ENCODE peak calls at places on chromosome 1, in four cellular contexts. B, N, J and D are unnamed samples.

GRCh38 chr1:5651964-5652751 is 340.1 kb downstream of the NPHP4 start:
- DNase-seq in B (no peak), N (no peak), J (no peak), D (peak)

GRCh38 chr1:28577052-28577678 is 14.9 kb upstream of the RAB42 start:
- DNase-seq in B (no peak), N (no peak), J (no peak), D (peak)

GRCh38 chr1:180815188-180815587 is 97.5 kb upstream of the KIAA1614 start:
- DNase-seq in B (no peak), N (no peak), J (no peak), D (no peak)

GRCh38 chr1:204211021-204211420 is 2.8 kb downstream of the GOLT1A start:
- DNase-seq in B (no peak), N (no peak), J (no peak), D (no peak)

GRCh38 chr1:23417570-23417969 is 7.0 kb downstream of the TCEA3 start:
- DNase-seq in B (no peak), N (no peak), J (no peak), D (no peak)

GRCh38 chr1:245735831-245736530 is 581.2 kb downstream of the KIF26B start:
- DNase-seq in B (no peak), N (peak), J (no peak), D (peak)

GRCh38 chr1:166032901-166033371 is 133.9 kb downstream of the FAM78B start:
- DNase-seq in B (no peak), N (no peak), J (no peak), D (no peak)

GRCh38 chr1:43367026-43367903 is 546 bp downstream of the ELOVL1 start:
- DNase-seq in B (no peak), N (peak), J (peak), D (peak)

GRCh38 chr1:185352067-185352466 is 35.0 kb upstream of the IVNS1ABP start:
- DNase-seq in B (no peak), N (no peak), J (no peak), D (peak)

GRCh38 chr1:35509558-35509957 is 47.6 kb downstream of the KIAA0319L start:
- DNase-seq in B (no peak), N (no peak), J (no peak), D (no peak)

DNA sequence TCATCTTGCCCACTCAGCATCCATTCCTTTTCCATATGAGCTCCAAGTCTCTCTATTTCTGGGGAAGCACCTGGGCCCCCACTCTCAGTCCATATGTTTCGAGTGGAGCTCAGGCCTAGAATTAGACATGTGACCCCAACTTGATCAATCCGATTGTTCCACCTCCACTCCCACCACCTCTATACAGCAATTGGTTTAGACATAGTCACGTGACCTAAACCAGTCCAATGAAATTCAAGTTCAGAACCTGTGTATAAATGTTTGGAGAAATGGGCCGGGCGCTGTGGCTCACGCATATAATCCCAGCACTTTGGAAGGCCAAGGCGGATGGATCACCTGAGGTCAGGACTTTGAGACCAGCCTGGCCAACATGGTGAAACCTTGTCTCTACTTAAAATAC is 29.6 kb upstream of the CLIC4 start:
- DNase-seq in B (no peak), N (no peak), J (no peak), D (no peak)
- H3K27ac ChIP-seq in B (no peak), N (peak), J (no peak), D (peak)

GRCh38 chr1:40133122-40133665 is 28.0 kb upstream of the RLF start:
- DNase-seq in B (no peak), N (no peak), J (no peak), D (no peak)

GRCh38 chr1:40130892-40131291 is 30.3 kb upstream of the RLF start:
- DNase-seq in B (no peak), N (no peak), J (no peak), D (peak)

GRCh38 chr1:40132383-40133121 is 28.6 kb upstream of the RLF start:
- DNase-seq in B (no peak), N (no peak), J (no peak), D (no peak)

GRCh38 chr1:40133839-40134238 is 27.3 kb upstream of the RLF start:
- DNase-seq in B (no peak), N (no peak), J (no peak), D (no peak)
- TF ChIP-seq CTCF in B (no peak), N (no peak), J (no peak), D (peak)

GRCh38 chr1:39085174-39085573 is 59.0 kb downstream of the NDUFS5 start:
- DNase-seq in B (no peak), N (no peak), J (no peak), D (no peak)

GRCh38 chr1:39089811-39090519 is 63.8 kb downstream of the NDUFS5 start:
- DNase-seq in B (no peak), N (no peak), J (no peak), D (no peak)

GRCh38 chr1:39086386-39087108 is 60.4 kb downstream of the NDUFS5 start:
- DNase-seq in B (no peak), N (peak), J (no peak), D (no peak)

GRCh38 chr1:39088658-39089057 is 62.5 kb downstream of the NDUFS5 start:
- DNase-seq in B (no peak), N (no peak), J (no peak), D (no peak)

DNA sequence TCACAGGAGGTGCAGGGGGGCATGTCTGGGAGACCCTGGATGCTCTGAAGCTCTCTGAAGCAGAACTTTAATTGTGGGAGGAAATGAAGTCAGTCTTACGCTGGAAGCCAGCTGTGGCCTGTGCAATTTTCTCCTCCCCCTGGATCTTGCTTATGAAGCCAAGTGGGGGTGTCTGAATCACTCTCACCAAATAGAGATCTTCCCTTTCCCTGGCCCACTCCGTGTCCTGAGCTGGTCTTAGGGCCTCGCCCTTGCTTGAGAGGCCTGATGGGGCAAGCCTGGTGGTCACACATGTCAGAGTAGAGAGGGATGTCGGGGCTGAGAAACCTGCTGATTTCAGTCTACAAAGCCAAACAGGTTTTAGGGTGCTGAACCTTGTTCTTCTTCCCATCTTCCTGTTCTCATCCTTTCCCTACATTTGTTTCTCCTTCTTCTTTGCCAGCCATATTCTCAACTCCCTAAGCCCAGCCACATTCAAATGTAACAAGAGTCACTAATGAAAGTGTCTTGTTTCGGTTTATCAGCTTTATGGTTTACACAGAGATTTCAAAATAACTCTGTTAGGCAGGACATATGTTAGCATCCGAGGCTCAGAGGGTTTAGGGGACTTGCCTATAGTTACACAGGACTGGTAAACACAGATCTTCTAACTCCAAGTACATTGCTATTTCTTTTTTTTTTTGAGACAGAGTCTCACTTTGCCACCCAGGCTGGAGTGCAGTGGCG is 61.1 kb downstream of the NDUFS5 start:
- DNase-seq in B (no peak), N (peak), J (no peak), D (no peak)
- H3K27ac ChIP-seq in B (peak), N (no peak), J (peak), D (no peak)

DNA sequence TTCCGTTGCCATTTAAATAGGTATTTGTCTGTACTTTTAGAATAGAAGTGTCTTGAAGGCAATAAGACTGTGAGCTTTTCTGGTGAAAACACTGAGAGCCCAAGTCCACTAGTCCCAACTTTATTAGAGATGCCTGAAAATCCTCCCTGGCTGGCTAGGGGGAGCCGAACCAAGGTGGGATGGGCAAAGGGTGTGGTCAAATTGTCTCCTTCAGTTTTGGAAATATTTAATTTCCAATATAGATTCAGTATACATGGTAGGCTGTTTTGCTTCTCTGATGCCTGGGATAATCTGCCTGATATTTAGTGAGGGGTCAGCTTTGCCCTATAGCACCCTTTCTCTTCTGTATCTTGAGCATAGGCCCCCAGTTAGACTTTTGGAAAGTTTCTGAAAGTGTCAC is 3.5 kb downstream of the ROR1 start:
- DNase-seq in B (no peak), N (no peak), J (no peak), D (no peak)
- TF ChIP-seq CTCF in B (no peak), N (no peak), J (no peak), D (no peak)

GRCh38 chr1:210407207-210407886 is 78.6 kb downstream of the HHAT start:
- DNase-seq in B (peak), N (no peak), J (peak), D (peak)
- H3K27ac ChIP-seq in B (no peak), N (no peak), J (no peak), D (no peak)

GRCh38 chr1:109468903-109469302 is 2.6 kb downstream of the SYPL2 start:
- DNase-seq in B (no peak), N (no peak), J (no peak), D (no peak)
- TF ChIP-seq CTCF in B (no peak), N (no peak), J (no peak), D (no peak)

GRCh38 chr1:110390692-110391232 is at the start of gene SLC16A4:
- DNase-seq in B (no peak), N (peak), J (no peak), D (peak)
- H3K27ac ChIP-seq in B (peak), N (peak), J (peak), D (peak)

GRCh38 chr1:60699304-60699703 is 383.1 kb upstream of the NFIA start:
- DNase-seq in B (no peak), N (no peak), J (no peak), D (no peak)
- TF ChIP-seq CTCF in B (no peak), N (no peak), J (no peak), D (no peak)

GRCh38 chr1:25805863-25806225 is 5.9 kb downstream of the SELENON start:
- DNase-seq in B (no peak), N (peak), J (no peak), D (no peak)
- H3K27ac ChIP-seq in B (no peak), N (no peak), J (no peak), D (no peak)

DNA sequence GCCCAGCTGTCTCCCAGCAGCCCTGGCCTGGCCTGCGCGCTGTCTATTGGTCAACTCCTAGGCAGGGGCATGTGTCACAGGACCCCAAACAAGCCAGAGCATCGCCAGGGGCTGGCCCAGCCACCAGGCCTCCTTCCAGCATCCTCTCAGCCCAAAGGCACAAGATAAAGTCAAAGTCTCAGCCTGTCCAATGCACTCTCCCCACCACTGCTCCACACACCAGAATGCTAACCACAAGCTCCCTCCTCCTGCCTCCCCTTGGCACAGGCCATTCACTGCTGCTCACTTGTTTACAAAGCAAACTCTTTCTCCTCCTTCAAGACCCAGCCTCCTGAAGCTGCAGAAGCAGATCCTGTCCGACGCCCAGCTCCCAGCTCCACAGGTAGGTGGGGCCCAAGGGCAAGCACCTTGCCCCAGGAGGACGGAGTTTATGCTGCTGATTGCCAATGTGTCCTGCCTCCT is 133.4 kb downstream of the DMRTB1 start:
- DNase-seq in B (peak), N (peak), J (peak), D (peak)
- TF ChIP-seq CTCF in B (no peak), N (no peak), J (no peak), D (peak)